ENCODE peak calls at places on chromosomes 2 and 18, in four cellular contexts. G is AG10803, B is body of pancreas, X is AG09309. D is an unnamed sample.

GRCh38 chr2:202634556-202635440 is at the start of gene FAM117B:
- DNase-seq in G (peak; percentile 93), B (peak; percentile 99), X (peak; percentile 68), D (peak; percentile 96)

GRCh38 chr2:241770185-241770935 is 6.3 kb upstream of the GAL3ST2 start:
- DNase-seq in G (no peak), B (no peak), X (no peak), D (no peak)

GRCh38 chr2:228401065-228401912 is 219.8 kb upstream of the SPHKAP start:
- DNase-seq in G (no peak), B (no peak), X (no peak), D (no peak)

GRCh38 chr2:204550738-204551137 is 5.5 kb downstream of the PARD3B start:
- DNase-seq in G (peak; percentile 95), B (peak; percentile 11), X (peak; percentile 82), D (no peak)

GRCh38 chr2:128292599-128293425 is 25.9 kb downstream of the HS6ST1 start:
- DNase-seq in G (no peak), B (peak; percentile 76), X (no peak), D (no peak)

GRCh38 chr2:207617011-207617671 is 8.1 kb downstream of the METTL21A start:
- DNase-seq in G (peak; percentile 87), B (no peak), X (peak; percentile 75), D (no peak)

GRCh38 chr2:238423561-238424312 is 3.0 kb upstream of the ASB1 start:
- DNase-seq in G (no peak), B (no peak), X (no peak), D (no peak)

GRCh38 chr2:43539991-43540860 is 55.6 kb downstream of the THADA start:
- DNase-seq in G (peak; percentile 100), B (peak; percentile 91), X (peak; percentile 97), D (no peak)

GRCh38 chr2:124623560-124623959 is 598.5 kb downstream of the CNTNAP5 start:
- DNase-seq in G (no peak), B (no peak), X (no peak), D (no peak)

GRCh38 chr2:237209885-237210284 is 124.2 kb downstream of the COPS8 start:
- DNase-seq in G (peak; percentile 82), B (no peak), X (no peak), D (no peak)

GRCh38 chr2:188119112-188119838 is 172.4 kb upstream of the GULP1 start:
- DNase-seq in G (no peak), B (no peak), X (no peak), D (no peak)

GRCh38 chr2:189016311-189016830 is 42.2 kb downstream of the COL3A1 start:
- DNase-seq in G (no peak), B (no peak), X (no peak), D (no peak)

GRCh38 chr2:235746257-235746934 is 252.6 kb downstream of the AGAP1 start:
- DNase-seq in G (peak; percentile 87), B (peak; percentile 78), X (peak; percentile 62), D (no peak)

GRCh38 chr2:207231106-207231860 is 65.5 kb upstream of the KLF7 start:
- DNase-seq in G (peak; percentile 31), B (no peak), X (no peak), D (no peak)

GRCh38 chr2:230161180-230161579 is 58.6 kb downstream of the SP110 start:
- DNase-seq in G (peak; percentile 35), B (no peak), X (peak; percentile 55), D (no peak)

GRCh38 chr2:96347395-96347794 is 11.8 kb downstream of the NCAPH start:
- DNase-seq in G (no peak), B (no peak), X (no peak), D (no peak)

GRCh38 chr2:96345868-96346452 is 10.4 kb downstream of the NCAPH start:
- DNase-seq in G (no peak), B (no peak), X (no peak), D (no peak)

GRCh38 chr2:96342085-96342484 is 6.5 kb downstream of the NCAPH start:
- DNase-seq in G (peak; percentile 49), B (no peak), X (no peak), D (no peak)

GRCh38 chr2:96344011-96344410 is 8.4 kb downstream of the NCAPH start:
- DNase-seq in G (no peak), B (peak; percentile 33), X (no peak), D (no peak)

GRCh38 chr2:96345403-96345802 is 9.8 kb downstream of the NCAPH start:
- DNase-seq in G (no peak), B (no peak), X (no peak), D (no peak)
- TF ChIP-seq CTCF in G (no peak), B (no peak), X (peak; percentile 16), D (no peak)

GRCh38 chr18:2089416-2089815 is 481.9 kb downstream of the METTL4 start:
- DNase-seq in G (no peak), B (no peak), X (no peak), D (no peak)

GRCh38 chr18:2086439-2086838 is 484.9 kb downstream of the METTL4 start:
- DNase-seq in G (no peak), B (no peak), X (no peak), D (no peak)

GRCh38 chr18:2087877-2088673 is 483.2 kb downstream of the METTL4 start:
- DNase-seq in G (peak; percentile 53), B (peak; percentile 12), X (no peak), D (no peak)

GRCh38 chr18:2082676-2083075 is 488.6 kb downstream of the METTL4 start:
- DNase-seq in G (no peak), B (no peak), X (no peak), D (no peak)

GRCh38 chr18:2083691-2084090 is 487.6 kb downstream of the METTL4 start:
- DNase-seq in G (no peak), B (no peak), X (no peak), D (no peak)
- TF ChIP-seq CTCF in G (no peak), B (no peak), X (no peak), D (no peak)

GRCh38 chr2:234047361-234047760 is 3.1 kb upstream of the SPP2 start:
- DNase-seq in G (no peak), B (no peak), X (no peak), D (no peak)

GRCh38 chr2:234048049-234048448 is 2.5 kb upstream of the SPP2 start:
- DNase-seq in G (no peak), B (no peak), X (no peak), D (no peak)

GRCh38 chr2:234050455-234051135 is at the start of gene SPP2:
- DNase-seq in G (no peak), B (no peak), X (no peak), D (no peak)

GRCh38 chr2:234051374-234052070 is 1.0 kb downstream of the SPP2 start:
- DNase-seq in G (no peak), B (no peak), X (no peak), D (no peak)
- TF ChIP-seq CTCF in G (no peak), B (no peak), X (no peak), D (no peak)

DNA sequence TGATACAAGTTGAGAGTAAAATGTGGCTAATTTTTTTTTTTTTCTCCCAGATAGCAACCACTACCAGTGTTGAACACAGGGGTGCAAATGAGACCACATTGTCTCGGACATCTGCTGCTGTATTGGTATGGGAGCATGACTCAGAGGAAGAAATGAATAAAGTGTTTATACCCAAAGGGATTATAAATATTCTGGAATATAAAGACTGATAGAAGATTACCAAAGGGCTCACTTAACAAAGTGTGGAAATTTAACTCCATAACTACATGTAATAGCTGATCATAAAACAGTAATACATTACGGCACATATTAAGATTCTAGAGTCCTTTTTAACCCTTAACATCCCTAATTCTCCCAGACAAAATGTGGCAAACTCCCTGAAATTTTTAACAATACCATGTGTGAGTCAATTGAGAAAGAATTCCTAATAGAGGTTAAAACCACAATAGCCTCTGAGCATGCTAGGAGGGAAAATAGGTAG is 1023.0 kb upstream of the ACVR2A start:
- DNase-seq in G (peak; percentile 36), B (no peak), X (no peak), D (no peak)
- TF ChIP-seq CTCF in G (peak; percentile 38), B (no peak), X (no peak), D (no peak)

GRCh38 chr2:53515435-53516332 is 251.9 kb upstream of the CHAC2 start:
- DNase-seq in G (no peak), B (peak; percentile 62), X (no peak), D (no peak)
- TF ChIP-seq CTCF in G (no peak), B (no peak), X (peak; percentile 40), D (no peak)

GRCh38 chr2:126222316-126222715 is 433.6 kb upstream of the GYPC start:
- DNase-seq in G (no peak), B (no peak), X (no peak), D (no peak)

GRCh38 chr2:126224766-126225165 is 431.2 kb upstream of the GYPC start:
- DNase-seq in G (no peak), B (no peak), X (no peak), D (no peak)

GRCh38 chr2:126221506-126221905 is 434.5 kb upstream of the GYPC start:
- DNase-seq in G (no peak), B (no peak), X (no peak), D (no peak)

DNA sequence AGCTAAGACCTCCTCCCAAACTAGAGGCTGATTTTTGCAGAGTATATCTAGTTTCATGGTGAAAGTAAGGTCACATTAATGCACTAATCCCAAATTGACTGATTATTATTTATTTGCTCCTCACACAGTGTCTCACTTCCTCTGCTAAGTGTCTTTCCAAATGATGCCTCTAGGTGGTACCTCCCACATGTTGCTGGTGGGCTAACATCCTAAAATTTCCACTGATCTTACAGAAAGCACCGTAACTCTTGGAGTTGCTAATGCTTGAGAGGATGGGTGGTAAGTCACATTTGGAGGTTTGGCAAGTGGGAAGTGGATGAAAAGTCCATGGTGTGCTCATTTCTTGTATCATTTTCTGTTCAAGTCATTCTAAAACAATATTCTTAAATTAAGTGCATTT is 428.7 kb upstream of the GYPC start:
- DNase-seq in G (no peak), B (no peak), X (no peak), D (no peak)
- TF ChIP-seq CTCF in G (no peak), B (no peak), X (no peak), D (no peak)

DNA sequence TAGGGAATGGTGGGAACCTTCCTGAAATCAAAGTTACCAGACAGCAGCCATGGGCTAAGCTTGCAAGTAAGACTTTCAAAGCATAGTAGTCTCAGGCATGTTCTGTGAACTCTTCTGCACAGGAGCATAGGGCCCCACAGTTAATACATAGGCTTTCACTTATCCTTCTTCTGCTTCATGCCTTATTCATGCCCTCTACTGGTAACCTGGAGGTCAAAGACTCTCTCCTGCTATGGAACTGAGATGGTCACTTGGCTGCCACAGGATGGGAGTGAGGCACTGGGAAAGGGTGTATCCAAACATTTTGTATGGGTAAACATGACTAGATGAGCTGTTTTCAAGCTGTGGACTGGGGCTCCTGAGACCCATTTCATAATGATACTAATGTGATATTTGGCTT is 49.1 kb upstream of the ZNF638 start:
- DNase-seq in G (no peak), B (peak; percentile 15), X (no peak), D (no peak)
- TF ChIP-seq CTCF in G (peak; percentile 26), B (no peak), X (peak; percentile 9), D (no peak)